ENCODE peak calls at places on chromosomes 13 and 19, in five cellular contexts. O, G, P, V and Q are unnamed samples.

GRCh38 chr19:58450836-58451357 is 525 bp upstream of the ZNF324B start:
- DNase-seq in O (peak; percentile 48), G (no peak), P (no peak), V (no peak), Q (no peak)

GRCh38 chr13:107900775-107901174 is 314.6 kb downstream of the LIG4 start:
- DNase-seq in O (no peak), G (peak; percentile 53), P (no peak), V (no peak), Q (no peak)

GRCh38 chr19:40778865-40779284 is 828 bp downstream of the RAB4B start:
- DNase-seq in O (peak; percentile 69), G (no peak), P (no peak), V (peak; percentile 51), Q (no peak)

GRCh38 chr19:3570619-3571018 is 2.1 kb upstream of the HMG20B start:
- DNase-seq in O (no peak), G (no peak), P (no peak), V (peak; percentile 67), Q (no peak)

GRCh38 chr19:27822336-27822735 is 1390.6 kb downstream of the UQCRFS1 start:
- DNase-seq in O (no peak), G (no peak), P (no peak), V (no peak), Q (no peak)

GRCh38 chr13:107819071-107819470 is 396.3 kb downstream of the LIG4 start:
- DNase-seq in O (no peak), G (no peak), P (no peak), V (no peak), Q (no peak)

GRCh38 chr13:111898956-111899713 is 167.8 kb upstream of the SOX1 start:
- DNase-seq in O (no peak), G (no peak), P (no peak), V (no peak), Q (no peak)

GRCh38 chr19:19964416-19964815 is 63.7 kb downstream of the ZNF93 start:
- DNase-seq in O (no peak), G (no peak), P (no peak), V (no peak), Q (no peak)

GRCh38 chr19:16207490-16208025 is 9.8 kb downstream of the AP1M1 start:
- DNase-seq in O (no peak), G (no peak), P (no peak), V (no peak), Q (no peak)

GRCh38 chr13:84645196-84646071 is 763.2 kb upstream of the SLITRK1 start:
- DNase-seq in O (no peak), G (no peak), P (no peak), V (no peak), Q (no peak)

GRCh38 chr13:103815619-103816018 is 749.4 kb upstream of the SLC10A2 start:
- DNase-seq in O (no peak), G (no peak), P (no peak), V (no peak), Q (no peak)

GRCh38 chr19:44757735-44758505 is 9.4 kb downstream of the BCL3 start:
- DNase-seq in O (no peak), G (no peak), P (no peak), V (no peak), Q (no peak)

GRCh38 chr19:29119582-29119981 is 93.4 kb downstream of the UQCRFS1 start:
- DNase-seq in O (no peak), G (no peak), P (no peak), V (no peak), Q (no peak)

GRCh38 chr19:36605101-36605838 is at the start of gene ZNF382:
- DNase-seq in O (no peak), G (no peak), P (no peak), V (peak; percentile 63), Q (peak; percentile 17)

GRCh38 chr13:80245162-80245733 is 95.7 kb downstream of the SPRY2 start:
- DNase-seq in O (no peak), G (no peak), P (no peak), V (no peak), Q (no peak)

GRCh38 chr13:113653264-113654174 is 4.5 kb downstream of the ATP4B start:
- DNase-seq in O (no peak), G (no peak), P (no peak), V (no peak), Q (no peak)

GRCh38 chr13:41942462-41943094 is 18.3 kb downstream of the VWA8 start:
- DNase-seq in O (peak; percentile 6), G (no peak), P (no peak), V (no peak), Q (no peak)

GRCh38 chr13:106506286-106506685 is 29.2 kb downstream of the EFNB2 start:
- DNase-seq in O (no peak), G (no peak), P (no peak), V (no peak), Q (no peak)

GRCh38 chr13:106503730-106504129 is 31.7 kb downstream of the EFNB2 start:
- DNase-seq in O (no peak), G (no peak), P (no peak), V (no peak), Q (no peak)

GRCh38 chr13:106503272-106503671 is 32.2 kb downstream of the EFNB2 start:
- DNase-seq in O (no peak), G (no peak), P (no peak), V (no peak), Q (no peak)

GRCh38 chr13:106507560-106508274 is 27.7 kb downstream of the EFNB2 start:
- DNase-seq in O (no peak), G (no peak), P (no peak), V (peak; percentile 1), Q (no peak)

GRCh38 chr13:106505295-106505694 is 30.2 kb downstream of the EFNB2 start:
- DNase-seq in O (no peak), G (no peak), P (no peak), V (no peak), Q (no peak)
- TF ChIP-seq CEBPB in O (no peak), G (no peak), P (no peak), V (no peak), Q (no peak)

DNA sequence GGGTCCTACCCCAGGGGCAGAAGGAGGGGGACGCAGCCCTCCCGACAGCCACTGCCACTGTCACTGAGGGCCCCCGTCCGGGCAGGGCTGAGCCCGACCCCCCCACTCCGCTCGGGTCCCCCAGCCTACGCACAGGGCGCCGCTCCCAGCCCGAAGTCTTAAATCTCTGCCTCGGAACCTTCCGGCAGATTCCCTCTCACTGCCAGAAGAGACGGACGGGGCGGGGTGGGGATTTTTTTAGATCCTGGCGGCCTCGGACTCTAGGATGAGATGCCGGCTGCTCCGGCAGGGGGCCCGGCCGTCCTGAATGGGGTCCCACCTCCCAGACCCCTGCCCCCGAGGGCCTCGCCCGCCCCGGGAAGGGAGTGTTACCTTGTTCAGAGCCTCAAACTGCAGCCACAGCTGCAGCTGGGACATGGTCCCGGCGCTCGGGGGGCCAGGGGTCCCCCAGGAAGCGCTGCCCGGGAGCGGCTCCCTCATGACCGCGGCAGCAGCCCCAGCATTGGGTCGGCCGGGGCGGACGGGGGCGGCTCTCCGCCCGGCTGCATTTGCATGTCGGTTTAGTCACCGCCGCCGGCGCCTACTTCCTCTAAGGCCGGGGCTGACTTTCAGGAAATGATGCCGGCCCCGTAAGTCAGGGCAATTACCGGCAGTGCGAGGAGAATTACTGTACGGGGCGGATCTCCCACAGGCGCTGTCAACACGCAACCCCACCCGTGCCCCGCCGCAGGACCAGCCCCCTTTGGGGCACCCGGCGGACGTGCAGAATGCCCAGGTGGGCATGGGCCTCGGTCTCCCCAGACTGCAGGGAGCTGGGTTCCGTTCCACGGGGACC is 28.1 kb downstream of the GPX4 start:
- DNase-seq in O (no peak), G (peak; percentile 40), P (no peak), V (no peak), Q (peak; percentile 21)
- TF ChIP-seq REST in O (no peak), G (no peak), P (no peak), V (no peak), Q (no peak)

DNA sequence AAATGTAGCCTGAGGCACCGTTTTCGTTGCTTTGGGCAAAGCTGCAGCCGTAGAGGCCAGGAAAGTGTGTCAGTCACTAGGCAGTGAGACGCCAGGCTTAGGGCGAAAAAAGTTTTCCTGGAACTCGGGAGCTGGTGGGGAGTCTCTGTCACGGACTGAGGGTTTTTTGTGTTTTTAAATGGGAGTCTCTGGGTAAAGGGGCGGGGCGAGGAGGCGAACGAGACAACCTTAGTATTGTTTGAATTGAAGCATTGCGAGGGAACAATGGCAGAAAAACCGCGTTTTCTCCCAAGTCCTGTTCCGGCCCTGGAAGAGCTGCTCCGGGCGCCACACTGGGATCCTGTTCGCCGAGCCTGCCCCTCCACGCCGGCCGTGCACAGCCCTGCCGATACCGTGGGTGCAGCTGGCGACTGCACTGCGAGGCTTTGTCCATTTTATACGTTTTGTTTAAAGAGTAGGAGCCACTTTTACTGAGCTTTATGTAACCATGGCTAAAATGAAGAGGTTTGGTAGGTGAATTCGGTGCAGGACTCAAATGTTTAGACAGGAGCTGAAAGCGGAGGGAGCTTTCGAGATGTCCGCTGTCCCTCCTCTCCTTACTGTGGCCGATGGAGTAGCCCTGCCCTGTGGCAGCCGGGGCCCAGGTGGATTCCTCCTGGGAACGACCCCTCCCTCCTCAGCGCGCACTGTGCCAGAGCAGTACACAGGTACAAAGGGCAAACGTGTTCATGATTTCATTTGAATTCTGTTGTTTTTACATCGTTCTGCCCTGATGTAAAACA is 1.5 kb downstream of the COL4A2 start:
- DNase-seq in O (no peak), G (no peak), P (no peak), V (no peak), Q (no peak)
- TF ChIP-seq CEBPB in O (no peak), G (no peak), P (no peak), V (no peak), Q (no peak)

DNA sequence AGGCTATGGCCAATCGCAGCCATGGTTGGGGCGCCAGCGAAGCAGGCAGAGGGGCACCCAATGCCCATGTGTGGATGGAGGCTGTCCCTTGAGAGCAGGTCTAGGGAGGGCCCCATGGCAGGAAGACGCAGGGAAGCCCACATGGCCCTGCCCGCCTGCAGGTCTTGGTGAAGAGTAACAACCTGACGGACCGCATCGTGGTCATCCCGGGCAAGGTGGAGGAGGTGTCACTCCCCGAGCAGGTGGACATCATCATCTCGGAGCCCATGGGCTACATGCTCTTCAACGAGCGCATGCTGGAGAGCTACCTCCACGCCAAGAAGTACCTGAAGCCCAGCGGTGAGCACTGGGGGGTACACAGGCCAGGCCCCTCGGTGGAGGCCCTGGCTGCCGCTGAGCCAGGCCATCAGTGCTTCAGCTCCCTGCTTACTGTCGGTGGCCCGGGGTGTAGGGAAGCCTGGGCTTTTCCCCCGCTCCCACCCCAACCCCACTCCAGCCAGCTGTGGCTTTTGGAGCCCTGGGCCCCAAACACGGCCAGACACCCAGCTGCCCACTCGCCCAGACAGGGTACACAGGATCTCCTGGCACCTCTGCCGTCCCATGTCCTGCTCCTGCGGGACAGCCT is 14.6 kb downstream of the YIPF2 start:
- DNase-seq in O (no peak), G (no peak), P (no peak), V (no peak), Q (no peak)
- TF ChIP-seq REST in O (no peak), G (no peak), P (no peak), V (no peak), Q (no peak)

GRCh38 chr13:71886880-71887279 is 19.9 kb upstream of the DACH1 start:
- DNase-seq in O (no peak), G (no peak), P (no peak), V (no peak), Q (no peak)

GRCh38 chr13:71880753-71881541 is 13.9 kb upstream of the DACH1 start:
- DNase-seq in O (no peak), G (no peak), P (no peak), V (no peak), Q (no peak)

GRCh38 chr13:71879945-71880344 is 12.9 kb upstream of the DACH1 start:
- DNase-seq in O (no peak), G (no peak), P (no peak), V (no peak), Q (no peak)

GRCh38 chr13:71879129-71879535 is 12.1 kb upstream of the DACH1 start:
- DNase-seq in O (no peak), G (no peak), P (peak; percentile 8), V (peak; percentile 27), Q (no peak)

GRCh38 chr13:71882120-71882519 is 15.1 kb upstream of the DACH1 start:
- DNase-seq in O (no peak), G (no peak), P (no peak), V (no peak), Q (no peak)
- TF ChIP-seq CEBPB in O (no peak), G (no peak), P (no peak), V (no peak), Q (no peak)